ENCODE peak calls at places on chromosomes 13 and 19, in nine cellular contexts. One of them, this sample, is unnamed. For H3K4me1 and H3K36me3, the result is how much of the 10 kb centered on the place peaks cover.

GRCh38 chr13:45219938-45220375 is 19.1 kb upstream of the KCTD4 start:
- DNase-seq in cardiac muscle cell: peak
- DNase-seq in testis: no peak
- DNase-seq in A673: peak
- DNase-seq in left ventricle myocardium inferior: no peak
- DNase-seq in sigmoid colon: no peak
- DNase-seq in right lobe of liver: no peak
- DNase-seq in astrocyte: peak
- DNase-seq in pancreas: no peak
- DNase-seq in this sample: peak

GRCh38 chr19:18279516-18280246 is 1.7 kb downstream of the JUND start:
- DNase-seq in cardiac muscle cell: peak
- DNase-seq in testis: peak
- DNase-seq in A673: peak
- DNase-seq in left ventricle myocardium inferior: peak
- DNase-seq in sigmoid colon: peak
- DNase-seq in right lobe of liver: peak
- DNase-seq in astrocyte: peak
- DNase-seq in pancreas: peak
- DNase-seq in this sample: peak

GRCh38 chr19:16019691-16020448 is 56.4 kb upstream of the TPM4 start:
- DNase-seq in cardiac muscle cell: no peak
- DNase-seq in testis: no peak
- DNase-seq in A673: no peak
- DNase-seq in left ventricle myocardium inferior: no peak
- DNase-seq in sigmoid colon: peak
- DNase-seq in right lobe of liver: no peak
- DNase-seq in astrocyte: no peak
- DNase-seq in pancreas: no peak
- DNase-seq in this sample: no peak

GRCh38 chr19:4552546-4552819 is 7.0 kb downstream of the SEMA6B start:
- DNase-seq in cardiac muscle cell: no peak
- DNase-seq in testis: no peak
- DNase-seq in A673: no peak
- DNase-seq in left ventricle myocardium inferior: no peak
- DNase-seq in sigmoid colon: no peak
- DNase-seq in right lobe of liver: no peak
- DNase-seq in astrocyte: no peak
- DNase-seq in pancreas: no peak
- DNase-seq in this sample: no peak

GRCh38 chr19:18191640-18192062 is 1.4 kb upstream of the MPV17L2 start:
- DNase-seq in cardiac muscle cell: no peak
- DNase-seq in testis: no peak
- DNase-seq in A673: no peak
- DNase-seq in left ventricle myocardium inferior: no peak
- DNase-seq in sigmoid colon: no peak
- DNase-seq in right lobe of liver: no peak
- DNase-seq in astrocyte: no peak
- DNase-seq in pancreas: no peak
- DNase-seq in this sample: no peak

GRCh38 chr19:36417752-36418286 is 625 bp downstream of the ZFP82 start:
- DNase-seq in cardiac muscle cell: no peak
- DNase-seq in testis: peak
- DNase-seq in A673: no peak
- DNase-seq in left ventricle myocardium inferior: no peak
- DNase-seq in sigmoid colon: no peak
- DNase-seq in right lobe of liver: peak
- DNase-seq in astrocyte: no peak
- DNase-seq in pancreas: peak
- DNase-seq in this sample: no peak

GRCh38 chr19:33938821-33939220 is 142.2 kb downstream of the KCTD15 start:
- DNase-seq in cardiac muscle cell: no peak
- DNase-seq in testis: no peak
- DNase-seq in A673: no peak
- DNase-seq in left ventricle myocardium inferior: no peak
- DNase-seq in sigmoid colon: no peak
- DNase-seq in right lobe of liver: no peak
- DNase-seq in astrocyte: no peak
- DNase-seq in pancreas: peak
- DNase-seq in this sample: no peak

GRCh38 chr13:55013051-55013450 is 1984.4 kb downstream of the OLFM4 start:
- DNase-seq in cardiac muscle cell: no peak
- DNase-seq in testis: no peak
- DNase-seq in A673: no peak
- DNase-seq in left ventricle myocardium inferior: no peak
- DNase-seq in sigmoid colon: no peak
- DNase-seq in right lobe of liver: no peak
- DNase-seq in astrocyte: no peak
- DNase-seq in pancreas: no peak
- DNase-seq in this sample: no peak

GRCh38 chr19:14478113-14478545 is 3.0 kb upstream of the PTGER1 start:
- DNase-seq in cardiac muscle cell: no peak
- DNase-seq in testis: no peak
- DNase-seq in A673: no peak
- DNase-seq in left ventricle myocardium inferior: no peak
- DNase-seq in sigmoid colon: no peak
- DNase-seq in right lobe of liver: no peak
- DNase-seq in astrocyte: no peak
- DNase-seq in pancreas: no peak
- DNase-seq in this sample: no peak

GRCh38 chr19:4694211-4694987 is 24.3 kb upstream of the MYDGF start:
- DNase-seq in cardiac muscle cell: peak
- DNase-seq in testis: no peak
- DNase-seq in A673: peak
- DNase-seq in left ventricle myocardium inferior: peak
- DNase-seq in sigmoid colon: peak
- DNase-seq in right lobe of liver: peak
- DNase-seq in astrocyte: peak
- DNase-seq in pancreas: no peak
- DNase-seq in this sample: no peak

GRCh38 chr19:45396389-45397260 is 8.2 kb downstream of the PPP1R13L start:
- DNase-seq in cardiac muscle cell: no peak
- DNase-seq in testis: no peak
- DNase-seq in A673: no peak
- DNase-seq in left ventricle myocardium inferior: no peak
- DNase-seq in sigmoid colon: no peak
- DNase-seq in right lobe of liver: no peak
- DNase-seq in astrocyte: no peak
- DNase-seq in pancreas: no peak
- DNase-seq in this sample: no peak

GRCh38 chr13:94656766-94657165 is 55.1 kb downstream of the GPR180 start:
- DNase-seq in cardiac muscle cell: peak
- DNase-seq in testis: no peak
- DNase-seq in A673: peak
- DNase-seq in left ventricle myocardium inferior: no peak
- DNase-seq in sigmoid colon: no peak
- DNase-seq in right lobe of liver: no peak
- DNase-seq in astrocyte: peak
- DNase-seq in pancreas: no peak
- DNase-seq in this sample: no peak

GRCh38 chr13:30114586-30115256 is 192.6 kb downstream of the KATNAL1 start:
- DNase-seq in cardiac muscle cell: peak
- DNase-seq in testis: peak
- DNase-seq in A673: peak
- DNase-seq in left ventricle myocardium inferior: peak
- DNase-seq in sigmoid colon: peak
- DNase-seq in right lobe of liver: peak
- DNase-seq in astrocyte: peak
- DNase-seq in pancreas: peak
- DNase-seq in this sample: peak

GRCh38 chr13:44401577-44401976 is 28.0 kb downstream of the SERP2 start:
- DNase-seq in cardiac muscle cell: no peak
- DNase-seq in testis: no peak
- DNase-seq in A673: no peak
- DNase-seq in left ventricle myocardium inferior: no peak
- DNase-seq in sigmoid colon: peak
- DNase-seq in right lobe of liver: no peak
- DNase-seq in astrocyte: no peak
- DNase-seq in pancreas: no peak
- DNase-seq in this sample: no peak

GRCh38 chr13:35987572-35988513 is 143.3 kb downstream of the DCLK1 start:
- DNase-seq in cardiac muscle cell: no peak
- DNase-seq in testis: no peak
- DNase-seq in A673: no peak
- DNase-seq in left ventricle myocardium inferior: no peak
- DNase-seq in sigmoid colon: no peak
- DNase-seq in right lobe of liver: peak
- DNase-seq in astrocyte: no peak
- DNase-seq in pancreas: peak
- DNase-seq in this sample: no peak

GRCh38 chr13:78680611-78681010 is 21.7 kb upstream of the OBI1 start:
- DNase-seq in cardiac muscle cell: no peak
- DNase-seq in testis: no peak
- DNase-seq in A673: no peak
- DNase-seq in left ventricle myocardium inferior: no peak
- DNase-seq in sigmoid colon: no peak
- DNase-seq in right lobe of liver: no peak
- DNase-seq in astrocyte: no peak
- DNase-seq in pancreas: no peak
- DNase-seq in this sample: no peak

GRCh38 chr13:113275387-113275786 is 21.7 kb upstream of the LAMP1 start:
- DNase-seq in cardiac muscle cell: peak
- DNase-seq in testis: peak
- DNase-seq in A673: peak
- DNase-seq in left ventricle myocardium inferior: no peak
- DNase-seq in sigmoid colon: no peak
- DNase-seq in right lobe of liver: peak
- DNase-seq in astrocyte: peak
- DNase-seq in pancreas: peak
- DNase-seq in this sample: peak

DNA sequence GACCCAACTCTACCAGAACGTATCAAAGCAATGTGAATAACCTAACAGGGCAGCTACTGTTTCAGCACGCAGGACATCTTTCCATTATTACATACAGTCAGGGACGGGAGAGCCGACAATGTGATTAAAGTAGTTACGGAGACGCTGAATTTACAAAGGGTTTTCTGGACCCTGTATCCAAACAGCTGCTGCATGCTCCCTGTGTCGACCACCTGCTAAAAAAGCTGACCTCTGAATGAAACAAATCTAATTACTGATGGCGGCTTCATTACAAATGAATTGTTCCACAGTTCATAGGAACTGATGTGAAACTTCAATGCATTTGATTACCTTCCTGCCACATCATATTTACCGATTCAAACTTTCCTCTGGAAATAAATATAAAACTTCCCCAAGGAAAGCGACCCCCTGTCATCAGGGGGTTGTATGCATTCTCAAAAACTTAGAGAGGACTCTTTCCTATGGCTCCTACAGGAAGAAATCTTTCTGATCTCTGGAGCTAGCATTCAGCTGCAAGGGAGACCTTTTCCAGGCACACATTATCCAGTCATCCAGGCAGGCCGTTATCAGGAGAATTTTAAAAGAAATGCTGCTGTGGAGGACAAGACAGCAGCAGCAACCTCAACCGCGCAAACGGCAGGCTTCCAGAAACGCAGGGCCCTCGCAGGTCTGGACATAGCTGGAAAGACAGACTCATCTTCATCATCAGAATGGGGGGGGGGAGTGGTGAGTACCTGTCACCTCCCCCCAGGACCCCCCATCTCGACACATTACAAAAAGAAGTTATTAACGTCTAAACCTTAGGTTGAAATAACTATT is 3.1 kb downstream of the EFNB2 start:
- DNase-seq in cardiac muscle cell: peak
- DNase-seq in testis: peak
- DNase-seq in A673: no peak
- DNase-seq in left ventricle myocardium inferior: no peak
- DNase-seq in sigmoid colon: no peak
- DNase-seq in right lobe of liver: no peak
- DNase-seq in astrocyte: peak
- DNase-seq in pancreas: no peak
- DNase-seq in this sample: no peak
- H3K4me3 ChIP-seq in cardiac muscle cell: peak
- H3K4me3 ChIP-seq in testis: peak
- H3K4me3 ChIP-seq in A673: no peak
- H3K4me3 ChIP-seq in left ventricle myocardium inferior: peak
- H3K4me3 ChIP-seq in sigmoid colon: peak
- H3K4me3 ChIP-seq in right lobe of liver: no peak
- H3K4me3 ChIP-seq in astrocyte: peak
- H3K4me3 ChIP-seq in pancreas: no peak
- H3K4me3 ChIP-seq in this sample: no peak

DNA sequence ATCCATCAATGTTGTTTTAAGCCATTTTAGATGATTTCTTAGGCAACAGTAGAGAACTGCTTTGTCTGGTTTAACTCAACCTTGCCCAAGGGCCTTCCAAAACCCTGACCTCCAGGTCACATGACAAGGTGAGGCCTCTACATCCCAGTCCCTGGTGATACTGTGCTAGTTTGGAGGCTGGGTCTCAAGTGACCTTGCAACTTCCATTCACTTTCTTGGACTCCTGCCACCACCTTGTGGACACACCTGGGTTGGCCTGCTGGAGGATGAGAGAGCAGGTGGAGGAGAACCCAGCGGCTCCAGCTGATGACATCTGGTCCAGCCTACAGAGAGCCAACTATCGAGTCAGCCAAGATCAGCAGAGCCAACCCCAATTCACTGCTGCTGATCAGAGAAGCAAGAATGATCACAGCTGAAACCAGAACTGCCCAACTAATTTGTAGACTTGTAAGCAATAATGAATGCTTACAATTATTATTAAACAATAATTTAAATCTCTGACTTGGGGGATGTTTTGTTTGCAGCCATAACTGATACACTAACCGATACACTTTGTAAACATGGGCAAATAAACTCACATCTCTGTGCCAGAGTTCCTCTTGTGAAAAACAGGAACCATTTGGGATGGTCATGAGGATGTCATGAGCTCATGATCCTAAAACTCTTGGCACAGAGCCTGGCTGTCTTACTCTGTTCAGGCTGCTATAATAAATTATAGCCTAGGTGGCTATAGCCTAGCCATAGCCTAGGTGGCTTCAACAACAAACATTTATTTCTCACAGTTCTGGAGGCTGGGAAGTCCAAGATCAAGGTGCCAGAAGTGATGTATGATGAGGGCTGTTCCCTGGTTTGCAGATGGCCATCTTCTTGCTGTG is 11.5 kb downstream of the FAM187B start:
- DNase-seq in cardiac muscle cell: no peak
- DNase-seq in testis: peak
- DNase-seq in A673: no peak
- DNase-seq in left ventricle myocardium inferior: no peak
- DNase-seq in sigmoid colon: no peak
- DNase-seq in right lobe of liver: no peak
- DNase-seq in astrocyte: no peak
- DNase-seq in pancreas: peak
- DNase-seq in this sample: no peak
- H3K4me1 ChIP-seq in cardiac muscle cell: under half
- H3K4me1 ChIP-seq in testis: under half
- H3K4me1 ChIP-seq in A673: under half
- H3K4me1 ChIP-seq in left ventricle myocardium inferior: under half
- H3K4me1 ChIP-seq in sigmoid colon: under half
- H3K4me1 ChIP-seq in right lobe of liver: under half
- H3K4me1 ChIP-seq in astrocyte: under half
- H3K4me1 ChIP-seq in pancreas: under half
- H3K4me1 ChIP-seq in this sample: under half

GRCh38 chr19:38700933-38701454 is 43.3 kb downstream of the CAPN12 start:
- DNase-seq in cardiac muscle cell: no peak
- DNase-seq in testis: no peak
- DNase-seq in A673: no peak
- DNase-seq in left ventricle myocardium inferior: no peak
- DNase-seq in sigmoid colon: no peak
- DNase-seq in right lobe of liver: no peak
- DNase-seq in astrocyte: no peak
- DNase-seq in pancreas: no peak
- DNase-seq in this sample: no peak
- H3K36me3 ChIP-seq in cardiac muscle cell: under half
- H3K36me3 ChIP-seq in testis: under half
- H3K36me3 ChIP-seq in A673: under half
- H3K36me3 ChIP-seq in left ventricle myocardium inferior: half or more
- H3K36me3 ChIP-seq in sigmoid colon: under half
- H3K36me3 ChIP-seq in right lobe of liver: under half
- H3K36me3 ChIP-seq in astrocyte: under half
- H3K36me3 ChIP-seq in pancreas: under half
- H3K36me3 ChIP-seq in this sample: half or more

GRCh38 chr13:102401755-102402154 is at the start of gene FGF14:
- DNase-seq in cardiac muscle cell: no peak
- DNase-seq in testis: no peak
- DNase-seq in A673: no peak
- DNase-seq in left ventricle myocardium inferior: no peak
- DNase-seq in sigmoid colon: no peak
- DNase-seq in right lobe of liver: no peak
- DNase-seq in astrocyte: no peak
- DNase-seq in pancreas: no peak
- DNase-seq in this sample: no peak
- H3K4me3 ChIP-seq in cardiac muscle cell: peak
- H3K4me3 ChIP-seq in testis: peak
- H3K4me3 ChIP-seq in A673: peak
- H3K4me3 ChIP-seq in left ventricle myocardium inferior: peak
- H3K4me3 ChIP-seq in sigmoid colon: peak
- H3K4me3 ChIP-seq in right lobe of liver: peak
- H3K4me3 ChIP-seq in astrocyte: peak
- H3K4me3 ChIP-seq in pancreas: peak
- H3K4me3 ChIP-seq in this sample: no peak